ENCODE peak calls at places on chromosomes 2 and 18, in four cellular contexts. W is suprapubic skin, L is GM23338, J is spleen. Q is an unnamed sample.

GRCh38 chr2:158726906-158727592 is 68.1 kb upstream of the DAPL1 start:
- DNase-seq in W (no peak), L (no peak), J (no peak), Q (no peak)

GRCh38 chr2:191204443-191204842 is 40.8 kb upstream of the MYO1B start:
- DNase-seq in J (no peak), L (no peak), W (no peak), Q (no peak)

GRCh38 chr2:166419616-166419934 is 43.8 kb upstream of the SCN9A start:
- DNase-seq in W (no peak), J (no peak), L (peak), Q (no peak)

GRCh38 chr2:142875642-142876041 is 1.8 kb upstream of the KYNU start:
- DNase-seq in L (no peak), J (no peak), W (no peak), Q (no peak)

GRCh38 chr18:8480506-8481328 is 128.5 kb upstream of the RAB12 start:
- DNase-seq in J (no peak), L (peak), W (no peak), Q (no peak)

GRCh38 chr2:101559576-101559975 is 84.7 kb upstream of the RFX8 start:
- DNase-seq in J (no peak), W (no peak), L (no peak), Q (peak)

GRCh38 chr2:190720276-190720675 is 71.4 kb downstream of the NAB1 start:
- DNase-seq in W (no peak), J (no peak), L (no peak), Q (no peak)

GRCh38 chr2:130987519-130988425 is 105.5 kb downstream of the FAM168B start:
- DNase-seq in L (no peak), J (no peak), W (no peak), Q (no peak)

GRCh38 chr2:202165945-202166344 is 72.5 kb downstream of the SUMO1 start:
- DNase-seq in L (no peak), W (no peak), J (no peak), Q (no peak)

GRCh38 chr2:239312081-239312501 is 88.7 kb downstream of the HDAC4 start:
- DNase-seq in L (no peak), W (peak), J (peak), Q (peak)

GRCh38 chr2:239312741-239313246 is 88.0 kb downstream of the HDAC4 start:
- DNase-seq in J (peak), L (no peak), W (peak), Q (peak)

GRCh38 chr2:239313776-239314175 is 87.0 kb downstream of the HDAC4 start:
- DNase-seq in J (peak), L (no peak), W (peak), Q (peak)

GRCh38 chr2:239311132-239312040 is 89.4 kb downstream of the HDAC4 start:
- DNase-seq in W (peak), J (peak), L (no peak), Q (no peak)

DNA sequence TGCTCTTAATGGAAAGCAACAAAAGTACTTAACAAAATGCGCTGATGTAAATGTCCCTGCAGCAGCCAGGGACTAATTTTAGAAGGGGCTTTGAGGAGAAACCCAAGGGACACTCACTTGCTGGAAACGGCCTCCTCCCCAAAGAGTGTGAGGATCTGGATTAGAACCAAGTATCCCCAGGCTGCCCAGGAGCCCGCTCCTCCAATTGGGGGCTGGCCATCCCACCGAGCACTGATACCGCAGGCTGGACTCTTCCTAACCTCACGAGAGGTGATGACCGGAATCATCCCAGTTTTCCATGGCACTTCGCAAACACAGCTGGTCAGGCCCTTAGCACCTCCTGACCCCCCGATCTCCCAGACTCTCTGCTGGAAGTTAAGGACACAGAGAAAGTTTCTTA is 87.6 kb downstream of the HDAC4 start:
- DNase-seq in W (no peak), J (peak), L (no peak), Q (no peak)
- TF ChIP-seq CTCF in W (no peak), J (no peak), L (no peak), Q (no peak)

GRCh38 chr2:118616432-118616831 is 231.0 kb downstream of the EN1 start:
- DNase-seq in J (no peak), W (no peak), L (no peak), Q (no peak)
- H3K27ac ChIP-seq in J (no peak), W (no peak), L (no peak), Q (no peak)

GRCh38 chr18:44715245-44715644 is 34.6 kb downstream of the SETBP1 start:
- DNase-seq in L (no peak), J (no peak), W (peak), Q (peak)
- TF ChIP-seq POLR2AphosphoS5 in L (no peak), J (peak), W (peak), Q (peak)

GRCh38 chr2:74267068-74267467 is 68.7 kb downstream of the MTHFD2 start:
- DNase-seq in J (no peak), W (no peak), L (peak), Q (no peak)
- TF ChIP-seq CTCF in J (peak), W (no peak), L (peak), Q (peak)

DNA sequence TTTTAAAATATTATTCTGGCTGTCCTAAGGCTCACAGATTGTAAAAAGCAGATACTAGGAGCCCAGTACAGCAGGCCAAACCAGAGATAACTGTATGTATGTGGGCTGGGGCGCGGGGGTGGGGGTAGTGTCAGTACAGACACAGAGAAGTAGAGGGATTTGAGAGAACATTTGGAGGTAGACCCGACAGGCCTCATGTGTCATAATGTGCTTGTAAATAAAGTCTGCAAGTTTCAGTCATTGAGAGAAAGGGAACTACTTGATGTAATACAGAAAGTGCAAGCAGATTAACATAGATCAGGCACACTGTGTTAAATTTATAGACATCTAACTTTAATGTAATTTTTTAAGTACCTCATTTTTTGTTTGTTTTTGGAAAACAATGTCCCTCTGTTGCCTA is 7.4 kb upstream of the POLI start:
- DNase-seq in L (no peak), W (no peak), J (no peak), Q (no peak)
- H3K27ac ChIP-seq in L (no peak), W (no peak), J (peak), Q (no peak)

GRCh38 chr2:27263287-27264252 is 723 bp upstream of the SLC30A3 start:
- DNase-seq in L (peak), W (no peak), J (no peak), Q (no peak)
- TF ChIP-seq POLR2AphosphoS5 in L (no peak), W (no peak), J (no peak), Q (no peak)

DNA sequence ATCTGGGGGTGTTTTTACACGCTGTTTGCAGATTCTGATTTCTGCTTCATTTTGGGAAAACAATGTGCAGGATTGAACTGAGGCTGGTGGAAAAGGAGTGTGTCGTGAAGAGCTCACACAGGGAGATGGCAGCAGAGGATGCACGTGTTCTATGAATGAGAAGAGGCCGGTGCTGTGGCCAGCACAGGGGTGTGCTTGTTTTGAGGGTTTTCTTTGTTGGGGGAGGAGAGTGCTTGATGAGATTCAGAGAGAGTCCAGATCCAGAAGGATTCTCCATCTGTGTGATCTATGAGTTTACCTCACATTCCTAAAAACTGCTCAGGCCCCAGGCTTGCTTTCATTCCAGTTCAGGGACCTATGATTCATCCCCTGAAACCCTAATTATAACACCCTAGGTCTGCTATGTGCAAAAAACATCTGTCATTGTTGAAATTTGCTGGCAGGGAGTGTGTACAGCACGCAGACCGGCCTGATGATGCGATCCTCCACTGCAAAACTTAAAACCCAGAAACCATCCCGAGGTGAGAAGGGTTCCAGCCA is 12.1 kb downstream of the TGFA start:
- DNase-seq in J (no peak), L (peak), W (no peak), Q (no peak)
- TF ChIP-seq CTCF in J (no peak), L (no peak), W (no peak), Q (no peak)

GRCh38 chr2:46460241-46460921 is 19.0 kb upstream of the TMEM247 start:
- DNase-seq in L (no peak), W (no peak), J (no peak), Q (peak)

GRCh38 chr2:46459694-46460093 is 19.7 kb upstream of the TMEM247 start:
- DNase-seq in J (no peak), W (no peak), L (no peak), Q (no peak)

GRCh38 chr2:46461716-46462171 is 17.6 kb upstream of the TMEM247 start:
- DNase-seq in W (no peak), L (no peak), J (no peak), Q (no peak)

GRCh38 chr2:46462936-46463335 is 16.4 kb upstream of the TMEM247 start:
- DNase-seq in W (no peak), J (no peak), L (no peak), Q (no peak)

DNA sequence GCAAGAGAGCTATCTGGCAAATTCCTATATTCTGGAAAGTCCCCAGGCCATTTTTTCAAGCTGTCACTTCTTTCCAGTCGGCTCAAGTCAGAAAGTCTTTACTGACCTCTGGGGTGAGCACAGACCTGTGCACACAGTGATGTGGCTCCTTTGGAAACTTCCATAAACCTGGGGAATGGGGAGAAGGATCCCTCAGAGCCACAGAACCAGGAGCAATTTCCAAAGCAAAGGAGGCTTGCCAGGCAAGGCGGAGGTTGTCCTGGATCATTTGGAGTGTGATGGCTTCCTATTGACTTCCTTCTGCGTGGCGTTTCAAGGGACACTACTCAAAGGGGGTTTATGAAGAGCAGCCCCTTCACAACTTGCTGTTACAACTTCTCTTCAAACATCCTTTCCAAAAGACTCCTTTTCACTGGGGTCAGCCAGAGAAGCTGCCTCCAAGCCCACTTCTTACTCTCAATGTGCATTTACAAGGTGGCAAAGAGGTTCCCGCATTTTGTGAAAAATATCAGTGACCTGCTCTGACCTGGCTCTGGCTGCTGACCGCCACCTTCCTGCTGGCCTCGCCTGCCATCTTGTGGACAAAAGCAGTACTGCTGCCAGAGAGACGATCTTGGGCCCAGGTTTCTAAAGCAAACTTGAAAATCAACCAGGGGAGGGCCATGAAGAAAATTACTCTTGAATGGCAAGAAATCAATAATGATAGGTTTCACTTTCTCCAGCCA is 18.2 kb upstream of the TMEM247 start:
- DNase-seq in J (peak), W (peak), L (peak), Q (peak)
- H3K27ac ChIP-seq in J (peak), W (no peak), L (no peak), Q (peak)